ENCODE peak calls at places on chromosomes 3 and 15, in ten cellular contexts. O is anterior cingulate cortex; P is lower lobe of right lung; F is cardiac fibroblast; H is kidney tubule cell; G is activated CD8-positive, alpha-beta T cell treated with anti-CD3 and anti-CD28 coated beads, Interleukin-2, amount 10 ng/mL, durations not matched to agents 7 days and 5 days; J is lower leg skin; M is OCI-LY7; W is RWPE1; B is Panc1. V is an unnamed sample.

GRCh38 chr15:38991701-38992100 is 427.1 kb upstream of the RASGRP1 start:
- DNase-seq in O (no peak), P (no peak), F (peak; percentile 74), H (peak; percentile 92), G (no peak), J (no peak), M (no peak), W (no peak), B (no peak), V (peak; percentile 12)

GRCh38 chr3:189071452-189071851 is 100.3 kb upstream of the TPRG1 start:
- DNase-seq in O (no peak), P (no peak), F (no peak), H (peak; percentile 34), G (no peak), J (no peak), M (no peak), W (peak; percentile 58), B (no peak), V (no peak)

GRCh38 chr3:193560870-193561269 is 6.2 kb upstream of the ATP13A4 start:
- DNase-seq in O (peak; percentile 19), P (no peak), F (no peak), H (no peak), G (peak; percentile 6), J (no peak), M (no peak), W (no peak), B (no peak), V (no peak)

GRCh38 chr15:37981781-37982180 is 47.3 kb downstream of the TMCO5A start:
- DNase-seq in O (no peak), P (no peak), F (peak; percentile 59), H (peak; percentile 48), G (no peak), J (no peak), M (peak; percentile 39), W (peak; percentile 14), B (no peak), V (peak; percentile 51)

GRCh38 chr15:63402498-63403253 is 21.0 kb upstream of the CA12 start:
- DNase-seq in O (no peak), P (no peak), F (peak; percentile 64), H (peak; percentile 55), G (peak; percentile 28), J (no peak), M (peak; percentile 50), W (peak; percentile 53), B (peak; percentile 25), V (peak; percentile 68)

GRCh38 chr3:149723781-149724180 is 28.5 kb downstream of the COMMD2 start:
- DNase-seq in O (no peak), P (no peak), F (no peak), H (no peak), G (no peak), J (no peak), M (no peak), W (no peak), B (no peak), V (no peak)

GRCh38 chr3:119322021-119322522 is 27.9 kb downstream of the ARHGAP31 start:
- DNase-seq in O (no peak), P (no peak), F (peak; percentile 34), H (peak; percentile 70), G (no peak), J (no peak), M (no peak), W (peak; percentile 15), B (no peak), V (peak; percentile 35)

GRCh38 chr3:36957862-36958686 is 13.2 kb upstream of the TRANK1 start:
- DNase-seq in O (no peak), P (no peak), F (no peak), H (peak; percentile 93), G (no peak), J (no peak), M (no peak), W (peak; percentile 57), B (no peak), V (peak; percentile 8)

GRCh38 chr3:28349397-28350000 is 875 bp upstream of the AZI2 start:
- DNase-seq in O (no peak), P (no peak), F (no peak), H (no peak), G (no peak), J (no peak), M (no peak), W (peak; percentile 8), B (no peak), V (no peak)

GRCh38 chr3:46706771-46707582 is 5.8 kb downstream of the TMIE start:
- DNase-seq in O (no peak), P (peak; percentile 25), F (no peak), H (no peak), G (no peak), J (peak; percentile 79), M (no peak), W (no peak), B (no peak), V (no peak)

GRCh38 chr15:33720952-33721351 is 247.3 kb upstream of the CHRM5 start:
- DNase-seq in O (no peak), P (no peak), F (peak; percentile 58), H (peak; percentile 86), G (no peak), J (no peak), M (no peak), W (peak; percentile 77), B (no peak), V (peak; percentile 96)

GRCh38 chr3:11562277-11562881 is 81.3 kb downstream of the VGLL4 start:
- DNase-seq in O (no peak), P (no peak), F (no peak), H (no peak), G (no peak), J (no peak), M (no peak), W (no peak), B (no peak), V (no peak)

GRCh38 chr3:60523536-60523935 is 727.7 kb downstream of the FHIT start:
- DNase-seq in O (no peak), P (no peak), F (no peak), H (no peak), G (no peak), J (no peak), M (no peak), W (no peak), B (no peak), V (no peak)

GRCh38 chr15:55282284-55282833 is 7.3 kb downstream of the RAB27A start:
- DNase-seq in O (no peak), P (no peak), F (peak; percentile 82), H (peak; percentile 69), G (peak; percentile 40), J (no peak), M (no peak), W (peak; percentile 18), B (no peak), V (peak; percentile 41)

GRCh38 chr3:190862209-190863118 is at the start of gene GMNC:
- DNase-seq in O (peak; percentile 39), P (peak; percentile 88), F (peak; percentile 61), H (peak; percentile 89), G (peak; percentile 41), J (peak; percentile 94), M (no peak), W (peak; percentile 60), B (peak; percentile 18), V (peak; percentile 74)

GRCh38 chr3:133426721-133427120 is 26.9 kb downstream of the BFSP2 start:
- DNase-seq in O (no peak), P (no peak), F (peak; percentile 55), H (peak; percentile 71), G (no peak), J (no peak), M (no peak), W (no peak), B (no peak), V (peak; percentile 23)

GRCh38 chr3:13106308-13106970 is 33.2 kb upstream of the IQSEC1 start:
- DNase-seq in O (no peak), P (peak; percentile 14), F (no peak), H (no peak), G (no peak), J (no peak), M (no peak), W (peak; percentile 17), B (peak; percentile 69), V (no peak)

GRCh38 chr15:95017950-95018349 is 786.6 kb downstream of the MCTP2 start:
- DNase-seq in O (no peak), P (peak; percentile 60), F (peak; percentile 54), H (peak; percentile 74), G (no peak), J (no peak), M (no peak), W (no peak), B (no peak), V (peak; percentile 96)

V was measured in dermis blood vessel endothelial cell.